ENCODE peak calls at places on chromosomes 5 and 9, in nine cellular contexts. H is LoVo, O is midbrain, N is fibroblast of the conjunctiva, Z is anterior cingulate cortex, S is HCT116, G is esophagus squamous epithelium, J is NCI-H460, D is NCI-H2171. F is an unnamed sample.

GRCh38 chr5:68432682-68433081 is 217.1 kb downstream of the PIK3R1 start:
- DNase-seq in Z (no peak), G (no peak), N (no peak), O (no peak), S (peak; percentile 68), D (no peak), H (no peak), J (no peak), F (no peak)

GRCh38 chr5:1769752-1770442 is 29.7 kb downstream of the MRPL36 start:
- DNase-seq in G (no peak), Z (no peak), J (no peak), D (no peak), H (no peak), O (no peak), S (no peak), N (no peak), F (no peak)

GRCh38 chr9:21172156-21172555 is 5.7 kb upstream of the IFNA21 start:
- DNase-seq in N (no peak), G (no peak), H (no peak), O (no peak), Z (no peak), J (no peak), D (no peak), S (no peak), F (no peak)

GRCh38 chr9:77939149-77939668 is 92.4 kb downstream of the GNAQ start:
- DNase-seq in O (no peak), D (no peak), H (no peak), S (no peak), Z (no peak), N (no peak), G (no peak), J (no peak), F (no peak)

GRCh38 chr5:173535976-173536639 is 80.3 kb downstream of the BOD1 start:
- DNase-seq in Z (no peak), D (no peak), S (no peak), J (no peak), N (no peak), G (no peak), H (peak; percentile 9), O (no peak), F (no peak)

GRCh38 chr9:105296889-105297288 is 52.4 kb downstream of the SLC44A1 start:
- DNase-seq in Z (no peak), N (peak; percentile 92), J (peak; percentile 99), S (peak; percentile 18), O (peak; percentile 52), H (peak; percentile 25), D (no peak), G (no peak), F (peak; percentile 74)

GRCh38 chr5:143550985-143551630 is 147.6 kb upstream of the NR3C1 start:
- DNase-seq in H (no peak), J (no peak), O (no peak), N (no peak), S (no peak), G (no peak), D (no peak), Z (no peak), F (no peak)

GRCh38 chr5:134462047-134462575 is 50.4 kb upstream of the CDKN2AIPNL start:
- DNase-seq in N (no peak), O (no peak), S (no peak), G (no peak), H (no peak), J (no peak), D (no peak), Z (no peak), F (no peak)

GRCh38 chr5:113749334-113749733 is 235.8 kb downstream of the YTHDC2 start:
- DNase-seq in O (no peak), H (no peak), S (no peak), G (no peak), Z (no peak), J (no peak), D (no peak), N (no peak), F (no peak)

GRCh38 chr5:96141749-96142148 is 180.1 kb upstream of the ELL2 start:
- DNase-seq in G (no peak), O (no peak), D (no peak), Z (no peak), H (peak; percentile 67), S (no peak), N (no peak), J (no peak), F (no peak)

GRCh38 chr9:4117835-4118610 is 181.8 kb downstream of the GLIS3 start:
- DNase-seq in O (no peak), J (no peak), D (no peak), Z (no peak), H (no peak), N (no peak), S (no peak), G (no peak), F (no peak)

GRCh38 chr5:174323878-174324281 is 278.4 kb downstream of the NSG2 start:
- DNase-seq in Z (no peak), J (peak; percentile 56), N (no peak), O (peak; percentile 34), G (no peak), H (peak; percentile 55), S (peak; percentile 72), D (no peak), F (peak; percentile 41)

GRCh38 chr9:73869261-73869660 is 627.9 kb upstream of the RORB start:
- DNase-seq in O (no peak), Z (no peak), D (no peak), N (peak; percentile 12), J (peak; percentile 5), S (no peak), G (no peak), H (peak; percentile 64), F (no peak)

F was measured in putamen.